ENCODE peak calls at places on chromosomes 6 and 20, in nine cellular contexts. E is stomach, D is ovary, R is sigmoid colon, U is GM12878, A is A549, J is HepG2, L is suprapubic skin, O is transverse colon. K is an unnamed sample. For H3K4me1, the result is how much of the 10 kb centered on the place peaks cover.

GRCh38 chr20:17835941-17836861 is 132.4 kb downstream of the SNX5 start:
- DNase-seq in E (no peak), R (peak), U (no peak), J (no peak), L (peak), O (peak), A (no peak), D (peak), K (no peak)

GRCh38 chr20:62348604-62349003 is 18.5 kb downstream of the LAMA5 start:
- DNase-seq in J (no peak), A (no peak), R (no peak), U (no peak), L (no peak), D (no peak), O (no peak), E (no peak), K (no peak)

GRCh38 chr6:152049502-152049901 is 242.0 kb downstream of the ESR1 start:
- DNase-seq in D (no peak), A (no peak), E (no peak), O (no peak), L (no peak), J (no peak), R (no peak), U (no peak), K (no peak)

GRCh38 chr20:11261533-11262000 is 587.8 kb upstream of the JAG1 start:
- DNase-seq in J (no peak), D (no peak), L (no peak), R (no peak), O (no peak), E (no peak), A (no peak), U (peak), K (no peak)

GRCh38 chr6:73969982-73970960 is 274.3 kb downstream of the CD109 start:
- DNase-seq in E (no peak), A (peak), D (no peak), L (no peak), U (no peak), R (no peak), J (peak), O (no peak), K (no peak)

GRCh38 chr6:157459327-157459726 is 78.3 kb downstream of the ZDHHC14 start:
- DNase-seq in L (no peak), D (no peak), R (no peak), U (no peak), O (no peak), J (no peak), A (no peak), E (no peak), K (peak)

GRCh38 chr6:72132425-72132824 is 246.1 kb downstream of the RIMS1 start:
- DNase-seq in E (no peak), O (no peak), L (no peak), R (no peak), U (no peak), J (no peak), A (no peak), D (no peak), K (no peak)

GRCh38 chr20:63309261-63310071 is 16.5 kb downstream of the COL20A1 start:
- DNase-seq in L (no peak), O (peak), D (peak), E (peak), A (peak), R (no peak), U (no peak), J (peak), K (no peak)

GRCh38 chr20:64149809-64150560 is 14.3 kb upstream of the MYT1 start:
- DNase-seq in A (no peak), D (peak), L (peak), O (no peak), R (peak), J (no peak), U (no peak), E (no peak), K (no peak)

GRCh38 chr20:53829086-53829703 is 235.6 kb upstream of the ZNF217 start:
- DNase-seq in J (no peak), L (no peak), D (no peak), E (no peak), A (peak), U (no peak), R (peak), O (no peak), K (no peak)

GRCh38 chr6:34234667-34235604 is 1.7 kb upstream of the HMGA1 start:
- DNase-seq in D (no peak), U (no peak), A (no peak), R (peak), O (peak), L (peak), E (no peak), J (no peak), K (no peak)

DNA sequence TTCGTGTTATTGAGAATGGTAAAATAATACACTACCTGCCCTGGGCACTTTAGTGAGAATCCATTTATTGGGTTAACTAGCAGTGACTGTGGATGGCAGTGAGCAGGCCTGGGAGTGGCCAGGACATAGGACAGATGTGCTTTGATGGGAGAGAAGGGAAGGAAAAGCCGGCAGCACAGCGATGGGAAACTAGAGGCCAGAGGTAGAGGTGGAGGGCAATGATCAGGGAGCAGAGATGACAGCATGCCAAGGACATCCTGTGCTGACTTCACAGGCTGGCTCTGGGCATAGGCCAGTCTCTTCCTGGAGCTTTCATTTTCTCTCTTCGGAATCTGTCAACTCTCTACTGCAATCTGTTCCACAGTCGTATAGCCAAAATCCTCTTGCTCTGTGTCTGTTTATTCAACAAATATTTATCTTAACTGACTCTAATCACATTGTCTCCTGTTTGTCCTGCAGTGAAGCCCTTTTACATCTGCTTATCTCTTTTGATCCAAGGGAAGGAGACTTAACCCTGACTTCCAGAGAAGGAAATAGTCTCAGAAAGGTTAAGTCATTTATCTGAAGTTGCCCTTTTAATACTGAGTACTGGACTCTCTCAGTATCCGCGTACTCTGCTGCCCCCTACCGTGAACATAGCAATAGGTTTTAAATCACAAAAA is 18.4 kb upstream of the MMP24 start:
- DNase-seq in L (peak), A (peak), D (peak), E (peak), J (peak), R (peak), U (peak), O (peak), K (no peak)
- TF ChIP-seq POLR2A in L (no peak), A (no peak), D (no peak), E (no peak), J (no peak), R (no peak), U (no peak), O (no peak), K (no peak)

GRCh38 chr6:147209762-147210449 is 5.7 kb downstream of the STXBP5 start:
- DNase-seq in E (no peak), A (no peak), L (no peak), D (no peak), O (no peak), U (no peak), J (no peak), R (no peak), K (no peak)
- H3K4me1 ChIP-seq in E (under half), A (under half), L (under half), D (under half), O (under half), U (under half), J (under half), R (under half), K (under half)

GRCh38 chr6:1100269-1100668 is 211.6 kb upstream of the FOXQ1 start:
- DNase-seq in A (no peak), O (no peak), R (no peak), L (no peak), U (no peak), D (no peak), E (no peak), J (no peak), K (no peak)
- TF ChIP-seq EP300 in A (no peak), O (no peak), R (no peak), L (no peak), U (no peak), D (no peak), E (no peak), J (no peak), K (no peak)

GRCh38 chr6:108557494-108558371 is 3.0 kb upstream of the FOXO3 start:
- DNase-seq in U (no peak), A (no peak), J (peak), L (peak), E (peak), R (peak), O (peak), D (peak), K (peak)
- TF ChIP-seq POLR2A in U (no peak), A (no peak), J (peak), L (no peak), E (no peak), R (no peak), O (peak), D (no peak), K (no peak)

GRCh38 chr20:59724457-59725366 is 120.4 kb downstream of the PHACTR3 start:
- DNase-seq in U (no peak), J (no peak), E (no peak), L (no peak), O (no peak), A (no peak), D (no peak), R (no peak), K (no peak)
- H3K4me1 ChIP-seq in U (under half), J (under half), E (under half), L (under half), O (under half), A (under half), D (under half), R (under half), K (under half)

GRCh38 chr6:140460267-140460666 is 1085.8 kb upstream of the CITED2 start:
- DNase-seq in L (no peak), O (no peak), R (no peak), J (no peak), U (no peak), D (no peak), A (no peak), E (no peak), K (no peak)
- TF ChIP-seq EP300 in L (no peak), O (no peak), R (no peak), J (no peak), U (no peak), D (no peak), A (no peak), E (no peak), K (no peak)